ENCODE peak calls at places on chromosomes 11 and 22, in nine cellular contexts. One of them, this sample, is unnamed.

GRCh38 chr22:31095637-31096249 is 11.6 kb downstream of the SELENOM start:
- DNase-seq in LHCN-M2: no peak
- DNase-seq in naive thymus-derived CD8-positive, alpha-beta T cell: no peak
- DNase-seq in T-cell: no peak
- DNase-seq in SHP77 treated with DMSO at 0.1 percent for 48 hours: no peak
- DNase-seq in posterior cingulate gyrus: no peak
- DNase-seq in anterior cingulate cortex: no peak
- DNase-seq in adrenal gland: no peak
- DNase-seq in H9: no peak
- DNase-seq in this sample: no peak

GRCh38 chr11:75858042-75858441 is 43.0 kb downstream of the UVRAG start:
- DNase-seq in naive thymus-derived CD8-positive, alpha-beta T cell: no peak
- DNase-seq in T-cell: no peak
- DNase-seq in LHCN-M2: no peak
- DNase-seq in posterior cingulate gyrus: no peak
- DNase-seq in anterior cingulate cortex: no peak
- DNase-seq in H9: no peak
- DNase-seq in SHP77 treated with DMSO at 0.1 percent for 48 hours: no peak
- DNase-seq in adrenal gland: no peak
- DNase-seq in this sample: no peak

GRCh38 chr11:79050784-79051183 is 390.0 kb downstream of the TENM4 start:
- DNase-seq in naive thymus-derived CD8-positive, alpha-beta T cell: no peak
- DNase-seq in posterior cingulate gyrus: no peak
- DNase-seq in anterior cingulate cortex: no peak
- DNase-seq in H9: no peak
- DNase-seq in adrenal gland: no peak
- DNase-seq in T-cell: no peak
- DNase-seq in LHCN-M2: no peak
- DNase-seq in SHP77 treated with DMSO at 0.1 percent for 48 hours: no peak
- DNase-seq in this sample: no peak

GRCh38 chr11:70462818-70463477 is 64.6 kb downstream of the CTTN start:
- DNase-seq in SHP77 treated with DMSO at 0.1 percent for 48 hours: no peak
- DNase-seq in adrenal gland: no peak
- DNase-seq in H9: no peak
- DNase-seq in posterior cingulate gyrus: no peak
- DNase-seq in naive thymus-derived CD8-positive, alpha-beta T cell: no peak
- DNase-seq in anterior cingulate cortex: no peak
- DNase-seq in T-cell: no peak
- DNase-seq in LHCN-M2: no peak
- DNase-seq in this sample: no peak

GRCh38 chr11:95345243-95345642 is 114.2 kb upstream of the SESN3 start:
- DNase-seq in H9: no peak
- DNase-seq in T-cell: no peak
- DNase-seq in adrenal gland: no peak
- DNase-seq in anterior cingulate cortex: no peak
- DNase-seq in SHP77 treated with DMSO at 0.1 percent for 48 hours: no peak
- DNase-seq in LHCN-M2: no peak
- DNase-seq in naive thymus-derived CD8-positive, alpha-beta T cell: no peak
- DNase-seq in posterior cingulate gyrus: no peak
- DNase-seq in this sample: no peak

GRCh38 chr11:8036986-8037385 is 44.0 kb upstream of the TUB start:
- DNase-seq in anterior cingulate cortex: no peak
- DNase-seq in adrenal gland: peak
- DNase-seq in H9: peak
- DNase-seq in SHP77 treated with DMSO at 0.1 percent for 48 hours: no peak
- DNase-seq in T-cell: no peak
- DNase-seq in naive thymus-derived CD8-positive, alpha-beta T cell: no peak
- DNase-seq in LHCN-M2: no peak
- DNase-seq in posterior cingulate gyrus: no peak
- DNase-seq in this sample: no peak

GRCh38 chr11:64834723-64835615 is 9.5 kb downstream of the CDC42BPG start:
- DNase-seq in anterior cingulate cortex: no peak
- DNase-seq in LHCN-M2: peak
- DNase-seq in adrenal gland: peak
- DNase-seq in posterior cingulate gyrus: no peak
- DNase-seq in H9: no peak
- DNase-seq in SHP77 treated with DMSO at 0.1 percent for 48 hours: no peak
- DNase-seq in T-cell: no peak
- DNase-seq in naive thymus-derived CD8-positive, alpha-beta T cell: no peak
- DNase-seq in this sample: peak

GRCh38 chr22:26429458-26430238 is 588 bp downstream of the ASPHD2 start:
- DNase-seq in posterior cingulate gyrus: no peak
- DNase-seq in SHP77 treated with DMSO at 0.1 percent for 48 hours: no peak
- DNase-seq in LHCN-M2: no peak
- DNase-seq in adrenal gland: no peak
- DNase-seq in anterior cingulate cortex: no peak
- DNase-seq in naive thymus-derived CD8-positive, alpha-beta T cell: no peak
- DNase-seq in T-cell: peak
- DNase-seq in H9: no peak
- DNase-seq in this sample: no peak

GRCh38 chr22:46596819-46597218 is 23.4 kb upstream of the GRAMD4 start:
- DNase-seq in LHCN-M2: no peak
- DNase-seq in H9: peak
- DNase-seq in SHP77 treated with DMSO at 0.1 percent for 48 hours: no peak
- DNase-seq in anterior cingulate cortex: no peak
- DNase-seq in T-cell: no peak
- DNase-seq in naive thymus-derived CD8-positive, alpha-beta T cell: no peak
- DNase-seq in posterior cingulate gyrus: no peak
- DNase-seq in adrenal gland: no peak
- DNase-seq in this sample: no peak

GRCh38 chr22:17827466-17827865 is 53.2 kb upstream of the BID start:
- DNase-seq in posterior cingulate gyrus: no peak
- DNase-seq in H9: no peak
- DNase-seq in adrenal gland: no peak
- DNase-seq in T-cell: no peak
- DNase-seq in SHP77 treated with DMSO at 0.1 percent for 48 hours: no peak
- DNase-seq in LHCN-M2: no peak
- DNase-seq in anterior cingulate cortex: no peak
- DNase-seq in naive thymus-derived CD8-positive, alpha-beta T cell: no peak
- DNase-seq in this sample: no peak

GRCh38 chr22:27032121-27032761 is 374.9 kb downstream of the MIAT start:
- DNase-seq in LHCN-M2: peak
- DNase-seq in naive thymus-derived CD8-positive, alpha-beta T cell: no peak
- DNase-seq in SHP77 treated with DMSO at 0.1 percent for 48 hours: no peak
- DNase-seq in adrenal gland: no peak
- DNase-seq in T-cell: no peak
- DNase-seq in H9: peak
- DNase-seq in posterior cingulate gyrus: peak
- DNase-seq in anterior cingulate cortex: peak
- DNase-seq in this sample: no peak